ENCODE peak calls at places on chromosome 14, in eight cellular contexts. X, J, P, U, B, E, F and C are unnamed samples.

GRCh38 chr14:94728950-94729349 is 41.0 kb downstream of the GSC start:
- DNase-seq in P (peak; percentile 9), X (peak; percentile 89), U (no peak), E (no peak), F (no peak), B (no peak), J (no peak), C (no peak)

GRCh38 chr14:50038398-50039119 is 77.8 kb downstream of the VCPKMT start:
- DNase-seq in U (no peak), P (peak; percentile 26), X (no peak), F (peak; percentile 99), E (no peak), J (no peak), B (peak; percentile 98), C (no peak)

GRCh38 chr14:105059035-105059916 is 6.0 kb downstream of the GPR132 start:
- DNase-seq in F (no peak), E (no peak), J (no peak), P (peak; percentile 48), X (peak; percentile 38), U (peak; percentile 47), B (no peak), C (no peak)

GRCh38 chr14:105168496-105168978 is at the start of gene JAG2:
- DNase-seq in F (peak; percentile 33), J (peak; percentile 64), P (peak; percentile 77), B (peak; percentile 61), X (peak; percentile 79), U (peak; percentile 84), E (no peak), C (peak; percentile 56)

GRCh38 chr14:70567791-70568190 is 32.7 kb downstream of the MED6 start:
- DNase-seq in P (peak; percentile 92), U (peak; percentile 17), J (peak; percentile 52), F (peak; percentile 56), X (peak; percentile 58), E (peak; percentile 28), B (peak; percentile 70), C (peak; percentile 28)

GRCh38 chr14:58813745-58814144 is 176.0 kb downstream of the DACT1 start:
- DNase-seq in E (no peak), J (no peak), X (no peak), B (no peak), U (no peak), P (no peak), F (no peak), C (no peak)

GRCh38 chr14:89915114-89915878 is 39.2 kb downstream of the EFCAB11 start:
- DNase-seq in U (peak; percentile 50), P (peak; percentile 81), J (peak; percentile 68), F (peak; percentile 86), X (peak; percentile 62), B (peak; percentile 86), E (peak; percentile 57), C (peak; percentile 82)

GRCh38 chr14:32100175-32100574 is 23.1 kb downstream of the ARHGAP5 start:
- DNase-seq in B (no peak), U (no peak), J (no peak), P (no peak), F (no peak), X (no peak), E (no peak), C (no peak)

GRCh38 chr14:54696998-54697397 is 130.1 kb downstream of the SAMD4A start:
- DNase-seq in F (no peak), X (no peak), B (no peak), U (no peak), J (no peak), E (no peak), P (no peak), C (no peak)

GRCh38 chr14:78595797-78596196 is 425.6 kb downstream of the NRXN3 start:
- DNase-seq in X (peak; percentile 48), F (peak; percentile 21), P (peak; percentile 52), J (no peak), U (peak; percentile 27), E (no peak), B (peak; percentile 5), C (peak; percentile 18)

GRCh38 chr14:92353447-92353846 is 30.5 kb downstream of the SLC24A4 start:
- DNase-seq in X (no peak), U (no peak), B (no peak), E (no peak), J (no peak), F (peak; percentile 22), P (no peak), C (no peak)

GRCh38 chr14:77241955-77242354 is 29.1 kb downstream of the NGB start:
- DNase-seq in J (no peak), P (no peak), X (peak; percentile 30), E (no peak), U (no peak), F (peak; percentile 9), B (peak; percentile 35), C (no peak)

GRCh38 chr14:91119556-91120311 is 5.9 kb downstream of the DGLUCY start:
- DNase-seq in J (no peak), F (peak; percentile 91), X (no peak), P (no peak), U (no peak), B (peak; percentile 84), E (peak; percentile 81), C (no peak)

GRCh38 chr14:60183724-60184596 is 18.8 kb upstream of the DHRS7 start:
- DNase-seq in U (no peak), E (peak; percentile 61), F (peak; percentile 81), P (peak; percentile 84), X (peak; percentile 87), J (peak; percentile 91), B (peak; percentile 98), C (peak; percentile 84)

GRCh38 chr14:31109257-31109656 is 83.1 kb upstream of the STRN3 start:
- DNase-seq in U (no peak), X (no peak), E (no peak), J (no peak), F (no peak), P (no peak), B (no peak), C (no peak)

GRCh38 chr14:100909439-100909838 is 5.9 kb upstream of the RTL1 start:
- DNase-seq in B (no peak), E (no peak), U (no peak), X (no peak), F (no peak), J (no peak), P (no peak), C (no peak)

GRCh38 chr14:58099682-58100081 is 52.3 kb downstream of the ARMH4 start:
- DNase-seq in E (no peak), P (no peak), J (no peak), U (no peak), X (no peak), F (no peak), B (no peak), C (no peak)

GRCh38 chr14:72559227-72559626 is 334.7 kb downstream of the DPF3 start:
- DNase-seq in X (peak; percentile 13), F (no peak), B (peak; percentile 46), E (no peak), P (no peak), J (no peak), U (no peak), C (no peak)

GRCh38 chr14:68978550-68978911 is 571 bp downstream of the ACTN1 start:
- DNase-seq in J (no peak), F (peak; percentile 73), X (peak; percentile 90), E (no peak), P (peak; percentile 83), U (peak; percentile 79), B (peak; percentile 64), C (peak; percentile 82)
- TF ChIP-seq EZH2phosphoT487 in J (no peak), F (no peak), X (no peak), E (no peak), P (no peak), U (no peak), B (no peak), C (no peak)

DNA sequence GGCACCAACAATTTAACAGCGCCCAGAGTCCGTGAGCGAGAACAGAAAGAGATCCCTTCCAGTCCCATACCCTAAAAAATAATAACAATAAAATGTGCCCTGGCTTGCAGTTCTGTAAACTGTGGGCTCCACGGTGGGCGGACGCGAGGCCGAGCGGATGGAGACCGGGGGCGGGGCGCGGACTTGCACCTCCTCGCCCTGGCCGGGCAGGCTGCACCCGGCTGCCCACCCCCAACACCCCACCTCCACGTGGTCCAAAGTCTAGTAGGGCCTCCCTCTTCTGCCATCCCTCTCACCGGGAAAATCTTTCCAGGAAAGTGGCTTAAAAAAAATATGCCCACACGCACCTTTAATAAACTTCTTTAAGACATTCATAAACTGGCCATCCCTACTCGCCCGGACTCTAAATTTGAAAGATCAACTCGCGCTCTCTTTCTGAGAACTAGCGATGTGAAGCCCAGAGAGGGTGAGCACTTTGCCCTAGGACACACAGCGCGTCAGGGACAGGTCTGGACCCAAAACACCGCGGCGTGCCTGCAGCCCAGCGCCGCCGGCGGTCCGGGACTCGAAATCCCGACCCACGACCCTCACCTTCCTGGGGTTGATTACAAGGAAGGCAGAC is 1.8 kb upstream of the BCL11B start:
- DNase-seq in E (no peak), P (peak; percentile 42), U (no peak), F (peak; percentile 15), B (no peak), J (no peak), X (no peak), C (peak; percentile 70)
- H3K4me3 ChIP-seq in E (peak overlapping the region; percentile 52), P (peak overlapping the region; percentile 79), U (peak overlapping the region; percentile 26), F (peak overlapping the region; percentile 55), B (peak overlapping the region; percentile 48), J (no peak overlapping the region), X (peak overlapping the region; percentile 44), C (peak overlapping the region; percentile 62)

GRCh38 chr14:99744199-99744872 is 48.9 kb upstream of the EML1 start:
- DNase-seq in B (no peak), E (no peak), U (no peak), X (peak; percentile 51), J (no peak), P (peak; percentile 53), F (peak; percentile 48), C (no peak)
- H3K4me1 ChIP-seq in B (peaks cover 12% of the 10 kb centered on the region), E (no peaks in the 10 kb centered on the region), U (no peaks in the 10 kb centered on the region), X (peaks cover 11% of the 10 kb centered on the region), J (no peaks in the 10 kb centered on the region), P (peaks cover 32% of the 10 kb centered on the region), F (no peaks in the 10 kb centered on the region), C (peaks cover 8% of the 10 kb centered on the region)

GRCh38 chr14:66284346-66284745 is 201.8 kb upstream of the CCDC196 start:
- DNase-seq in X (no peak), F (peak; percentile 27), E (no peak), U (no peak), J (no peak), P (no peak), B (peak; percentile 76), C (peak; percentile 55)

GRCh38 chr14:66288511-66288910 is 197.7 kb upstream of the CCDC196 start:
- DNase-seq in F (peak; percentile 1), E (no peak), B (peak; percentile 37), X (no peak), U (no peak), J (no peak), P (no peak), C (no peak)
- TF ChIP-seq EZH2phosphoT487 in F (no peak), E (no peak), B (no peak), X (no peak), U (no peak), J (no peak), P (no peak), C (no peak)

DNA sequence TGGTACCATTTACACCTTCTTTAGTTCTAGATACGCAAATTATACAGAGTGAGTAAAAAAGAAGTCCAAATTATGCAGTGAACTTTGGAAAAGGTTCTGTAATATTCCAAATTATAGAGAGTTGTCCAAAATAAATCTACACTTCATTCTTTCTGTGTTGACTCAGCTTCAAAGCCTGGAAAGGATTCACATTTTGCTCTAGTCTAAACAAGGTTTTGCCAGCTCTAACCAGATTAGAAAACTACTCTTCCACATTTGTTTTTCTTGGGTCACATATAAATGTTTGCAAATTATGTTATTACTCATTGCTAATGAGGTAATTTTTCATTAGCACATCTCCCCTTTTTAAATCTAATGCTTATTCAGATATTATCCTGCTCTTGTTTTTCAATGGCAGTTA is 1562.4 kb upstream of the SEL1L start:
- DNase-seq in U (no peak), J (no peak), P (no peak), X (no peak), B (no peak), E (no peak), F (peak; percentile 0), C (no peak)
- H3K4me3 ChIP-seq in U (no peak overlapping the region), J (no peak overlapping the region), P (no peak overlapping the region), X (no peak overlapping the region), B (no peak overlapping the region), E (no peak overlapping the region), F (no peak overlapping the region), C (no peak overlapping the region)